ENCODE peak calls at places on chromosomes 4 and X, in eight cellular contexts. I is uterus, P is NCI-H510A treated with DMSO at 0.1 percent for 48 hours, U is renal cortical epithelial cell, E is heart left ventricle, S is NCI-H1694 treated with DMSO at 0.1 percent for 48 hours, K is RWPE1, H is right lobe of liver. R is an unnamed sample.

GRCh38 chr4:52748432-52748831 is 2.8 kb downstream of the ERVMER34-1 start:
- DNase-seq in E (no peak), K (no peak), P (peak), I (no peak), S (no peak), U (no peak), H (no peak), R (no peak)

GRCh38 chrX:153906126-153906917 is 1.8 kb downstream of the AVPR2 start:
- DNase-seq in I (no peak), E (no peak), H (no peak), U (no peak), P (no peak), K (no peak), S (no peak), R (no peak)

GRCh38 chr4:53005149-53005546 is 143.0 kb downstream of the RASL11B start:
- DNase-seq in P (no peak), K (no peak), U (no peak), I (no peak), H (no peak), S (no peak), E (no peak), R (no peak)

GRCh38 chr4:168630445-168631187 is 133.8 kb downstream of the PALLD start:
- DNase-seq in H (no peak), S (no peak), P (no peak), E (no peak), U (peak), K (peak), I (no peak), R (no peak)

GRCh38 chr4:146567396-146567795 is 45.7 kb upstream of the SLC10A7 start:
- DNase-seq in U (no peak), H (no peak), S (no peak), I (no peak), E (no peak), P (no peak), K (no peak), R (no peak)

GRCh38 chr4:129377131-129377845 is 281.3 kb downstream of the C4orf33 start:
- DNase-seq in P (no peak), S (no peak), K (peak), H (no peak), U (no peak), E (no peak), I (no peak), R (no peak)

GRCh38 chrX:16559206-16559619 is 90.7 kb upstream of the S100G start:
- DNase-seq in S (no peak), E (no peak), K (no peak), P (no peak), H (no peak), U (no peak), I (no peak), R (no peak)

GRCh38 chr4:122710434-122711308 is 21.8 kb upstream of the BBS12 start:
- DNase-seq in I (no peak), S (no peak), H (no peak), E (no peak), K (no peak), U (peak), P (peak), R (no peak)

GRCh38 chrX:38561951-38562719 is 793 bp downstream of the TSPAN7 start:
- DNase-seq in E (peak), H (peak), S (peak), P (peak), U (no peak), I (peak), K (no peak), R (no peak)

GRCh38 chrX:102155806-102156179 is at the start of gene BEX5:
- DNase-seq in E (peak), K (peak), H (peak), U (peak), P (peak), I (peak), S (peak), R (peak)

GRCh38 chrX:136086521-136086920 is 60.8 kb upstream of the FHL1 start:
- DNase-seq in P (no peak), I (no peak), S (no peak), E (no peak), H (no peak), U (no peak), K (no peak), R (no peak)

GRCh38 chrX:46381630-46382029 is 163.6 kb downstream of the ZNF674 start:
- DNase-seq in P (no peak), H (peak), K (no peak), U (no peak), E (no peak), I (no peak), S (no peak), R (no peak)

GRCh38 chr4:16461362-16461761 is 235.1 kb upstream of the TAPT1 start:
- DNase-seq in E (no peak), P (no peak), H (no peak), U (peak), K (peak), I (no peak), S (no peak), R (no peak)

GRCh38 chr4:127778102-127778501 is 4.0 kb upstream of the HSPA4L start:
- DNase-seq in H (no peak), P (no peak), K (no peak), U (no peak), I (no peak), S (no peak), E (no peak), R (no peak)

GRCh38 chr4:110108470-110108869 is 89.9 kb downstream of the ELOVL6 start:
- DNase-seq in U (no peak), K (no peak), S (no peak), P (no peak), E (no peak), I (no peak), H (no peak), R (no peak)

GRCh38 chr4:6540879-6541278 is 34.1 kb upstream of the MAN2B2 start:
- DNase-seq in U (no peak), K (no peak), I (no peak), S (no peak), E (no peak), H (no peak), P (no peak), R (no peak)

GRCh38 chrX:38768079-38768478 is 33.2 kb upstream of the MID1IP1 start:
- DNase-seq in P (peak), H (no peak), E (no peak), K (peak), U (peak), S (peak), I (no peak), R (no peak)

GRCh38 chrX:56366901-56367300 is 134.7 kb downstream of the KLF8 start:
- DNase-seq in H (no peak), I (no peak), K (no peak), E (no peak), P (no peak), U (no peak), S (no peak), R (no peak)

GRCh38 chrX:108199691-108200090 is 108.1 kb downstream of the ATG4A start:
- DNase-seq in H (no peak), I (peak), U (peak), S (peak), P (peak), K (peak), E (no peak), R (peak)

GRCh38 chrX:83008415-83008814 is 499.7 kb upstream of the POU3F4 start:
- DNase-seq in S (no peak), H (no peak), P (no peak), E (no peak), K (no peak), I (no peak), U (no peak), R (no peak)

GRCh38 chr4:152665691-152666410 is 13.9 kb downstream of the TMEM154 start:
- DNase-seq in I (no peak), K (no peak), E (no peak), S (no peak), U (no peak), P (no peak), H (no peak), R (no peak)

GRCh38 chr4:86848732-86849617 is at the start of gene SLC10A6:
- DNase-seq in E (no peak), S (no peak), P (no peak), I (no peak), U (no peak), K (no peak), H (no peak), R (no peak)

GRCh38 chr4:186724048-186724860 is 598 bp upstream of the FAT1 start:
- DNase-seq in U (no peak), K (peak), E (peak), P (peak), I (peak), S (no peak), H (peak), R (peak)

GRCh38 chrX:154486052-154486395 is 391 bp downstream of the UBL4A start:
- DNase-seq in S (no peak), E (peak), I (no peak), H (peak), P (no peak), U (no peak), K (no peak), R (no peak)

GRCh38 chr4:181194096-181194495 is 1049.1 kb upstream of the TENM3 start:
- DNase-seq in I (no peak), H (no peak), K (peak), U (no peak), S (no peak), E (no peak), P (no peak), R (no peak)

GRCh38 chr4:35538807-35539206 is 705.5 kb downstream of the ARAP2 start:
- DNase-seq in E (no peak), H (no peak), P (no peak), K (no peak), I (no peak), S (no peak), U (no peak), R (no peak)

GRCh38 chr4:16016536-16016935 is 53.6 kb upstream of the FGFBP2 start:
- DNase-seq in P (no peak), I (no peak), K (no peak), S (no peak), U (no peak), E (no peak), H (no peak), R (no peak)

GRCh38 chr4:73508651-73509050 is 27.1 kb downstream of the AFM start:
- DNase-seq in E (no peak), P (no peak), H (no peak), I (no peak), S (no peak), K (no peak), U (no peak), R (no peak)

R was measured in GM19239.